ENCODE peak calls at places on chromosomes 3 and 15, in ten cellular contexts. One of them, this sample, is unnamed.

GRCh38 chr3:96619475-96619874 is 194.9 kb upstream of the EPHA6 start:
- DNase-seq in skeletal muscle cell: no peak
- DNase-seq in psoas muscle: peak
- DNase-seq in left ventricle myocardium inferior: no peak
- DNase-seq in tibial artery: no peak
- DNase-seq in A549: no peak
- DNase-seq in stomach: no peak
- DNase-seq in iPS DF 6.9: no peak
- DNase-seq in neural progenitor cell: no peak
- DNase-seq in cardiac muscle cell: no peak
- DNase-seq in this sample: no peak

GRCh38 chr15:68382286-68383007 is 49.5 kb downstream of the ITGA11 start:
- DNase-seq in skeletal muscle cell: no peak
- DNase-seq in psoas muscle: no peak
- DNase-seq in left ventricle myocardium inferior: no peak
- DNase-seq in tibial artery: peak
- DNase-seq in A549: peak
- DNase-seq in stomach: peak
- DNase-seq in iPS DF 6.9: no peak
- DNase-seq in neural progenitor cell: no peak
- DNase-seq in cardiac muscle cell: no peak
- DNase-seq in this sample: no peak

GRCh38 chr3:102053375-102053989 is 204.2 kb downstream of the NFKBIZ start:
- DNase-seq in skeletal muscle cell: peak
- DNase-seq in psoas muscle: no peak
- DNase-seq in left ventricle myocardium inferior: no peak
- DNase-seq in tibial artery: no peak
- DNase-seq in A549: peak
- DNase-seq in stomach: no peak
- DNase-seq in iPS DF 6.9: no peak
- DNase-seq in neural progenitor cell: no peak
- DNase-seq in cardiac muscle cell: peak
- DNase-seq in this sample: no peak

GRCh38 chr3:45110185-45110833 is 35.9 kb downstream of the CDCP1 start:
- DNase-seq in skeletal muscle cell: no peak
- DNase-seq in psoas muscle: no peak
- DNase-seq in left ventricle myocardium inferior: no peak
- DNase-seq in tibial artery: no peak
- DNase-seq in A549: no peak
- DNase-seq in stomach: no peak
- DNase-seq in iPS DF 6.9: no peak
- DNase-seq in neural progenitor cell: no peak
- DNase-seq in cardiac muscle cell: no peak
- DNase-seq in this sample: no peak

GRCh38 chr3:66047321-66048050 is 8.8 kb upstream of the MAGI1 start:
- DNase-seq in skeletal muscle cell: peak
- DNase-seq in psoas muscle: no peak
- DNase-seq in left ventricle myocardium inferior: no peak
- DNase-seq in tibial artery: peak
- DNase-seq in A549: no peak
- DNase-seq in stomach: no peak
- DNase-seq in iPS DF 6.9: no peak
- DNase-seq in neural progenitor cell: no peak
- DNase-seq in cardiac muscle cell: peak
- DNase-seq in this sample: no peak

GRCh38 chr3:63076357-63076756 is 201.1 kb upstream of the CADPS start:
- DNase-seq in skeletal muscle cell: no peak
- DNase-seq in psoas muscle: no peak
- DNase-seq in left ventricle myocardium inferior: no peak
- DNase-seq in tibial artery: no peak
- DNase-seq in A549: no peak
- DNase-seq in stomach: no peak
- DNase-seq in iPS DF 6.9: no peak
- DNase-seq in neural progenitor cell: no peak
- DNase-seq in cardiac muscle cell: no peak
- DNase-seq in this sample: no peak

GRCh38 chr3:11671648-11672100 is 28.0 kb upstream of the VGLL4 start:
- DNase-seq in skeletal muscle cell: no peak
- DNase-seq in psoas muscle: no peak
- DNase-seq in left ventricle myocardium inferior: peak
- DNase-seq in tibial artery: peak
- DNase-seq in A549: peak
- DNase-seq in stomach: no peak
- DNase-seq in iPS DF 6.9: no peak
- DNase-seq in neural progenitor cell: no peak
- DNase-seq in cardiac muscle cell: peak
- DNase-seq in this sample: no peak

GRCh38 chr3:79002465-79003372 is 765.1 kb downstream of the ROBO1 start:
- DNase-seq in skeletal muscle cell: no peak
- DNase-seq in psoas muscle: no peak
- DNase-seq in left ventricle myocardium inferior: no peak
- DNase-seq in tibial artery: no peak
- DNase-seq in A549: no peak
- DNase-seq in stomach: no peak
- DNase-seq in iPS DF 6.9: no peak
- DNase-seq in neural progenitor cell: no peak
- DNase-seq in cardiac muscle cell: peak
- DNase-seq in this sample: no peak

GRCh38 chr15:75729304-75730069 is 16.8 kb upstream of the CSPG4 start:
- DNase-seq in skeletal muscle cell: no peak
- DNase-seq in psoas muscle: no peak
- DNase-seq in left ventricle myocardium inferior: no peak
- DNase-seq in tibial artery: peak
- DNase-seq in A549: no peak
- DNase-seq in stomach: no peak
- DNase-seq in iPS DF 6.9: no peak
- DNase-seq in neural progenitor cell: no peak
- DNase-seq in cardiac muscle cell: no peak
- DNase-seq in this sample: no peak

GRCh38 chr15:58595516-58596238 is 153.8 kb downstream of the ADAM10 start:
- DNase-seq in skeletal muscle cell: no peak
- DNase-seq in psoas muscle: no peak
- DNase-seq in left ventricle myocardium inferior: no peak
- DNase-seq in tibial artery: no peak
- DNase-seq in A549: no peak
- DNase-seq in stomach: no peak
- DNase-seq in iPS DF 6.9: no peak
- DNase-seq in neural progenitor cell: no peak
- DNase-seq in cardiac muscle cell: no peak
- DNase-seq in this sample: no peak

GRCh38 chr3:111872948-111873347 is 13.9 kb downstream of the PHLDB2 start:
- DNase-seq in skeletal muscle cell: no peak
- DNase-seq in psoas muscle: no peak
- DNase-seq in left ventricle myocardium inferior: no peak
- DNase-seq in tibial artery: no peak
- DNase-seq in A549: no peak
- DNase-seq in stomach: no peak
- DNase-seq in iPS DF 6.9: no peak
- DNase-seq in neural progenitor cell: no peak
- DNase-seq in cardiac muscle cell: no peak
- DNase-seq in this sample: no peak

GRCh38 chr3:128445357-128445756 is 21.3 kb downstream of the DNAJB8 start:
- DNase-seq in skeletal muscle cell: no peak
- DNase-seq in psoas muscle: no peak
- DNase-seq in left ventricle myocardium inferior: no peak
- DNase-seq in tibial artery: no peak
- DNase-seq in A549: no peak
- DNase-seq in stomach: no peak
- DNase-seq in iPS DF 6.9: no peak
- DNase-seq in neural progenitor cell: no peak
- DNase-seq in cardiac muscle cell: no peak
- DNase-seq in this sample: no peak

GRCh38 chr3:66638717-66639116 is 137.9 kb upstream of the LRIG1 start:
- DNase-seq in skeletal muscle cell: no peak
- DNase-seq in psoas muscle: no peak
- DNase-seq in left ventricle myocardium inferior: no peak
- DNase-seq in tibial artery: no peak
- DNase-seq in A549: no peak
- DNase-seq in stomach: no peak
- DNase-seq in iPS DF 6.9: peak
- DNase-seq in neural progenitor cell: peak
- DNase-seq in cardiac muscle cell: no peak
- DNase-seq in this sample: no peak

GRCh38 chr15:89611317-89611716 is 36.0 kb downstream of the TICRR start:
- DNase-seq in skeletal muscle cell: no peak
- DNase-seq in psoas muscle: no peak
- DNase-seq in left ventricle myocardium inferior: no peak
- DNase-seq in tibial artery: no peak
- DNase-seq in A549: no peak
- DNase-seq in stomach: no peak
- DNase-seq in iPS DF 6.9: no peak
- DNase-seq in neural progenitor cell: no peak
- DNase-seq in cardiac muscle cell: no peak
- DNase-seq in this sample: no peak

GRCh38 chr15:89615135-89615534 is 39.9 kb downstream of the TICRR start:
- DNase-seq in skeletal muscle cell: no peak
- DNase-seq in psoas muscle: no peak
- DNase-seq in left ventricle myocardium inferior: no peak
- DNase-seq in tibial artery: no peak
- DNase-seq in A549: no peak
- DNase-seq in stomach: no peak
- DNase-seq in iPS DF 6.9: no peak
- DNase-seq in neural progenitor cell: no peak
- DNase-seq in cardiac muscle cell: no peak
- DNase-seq in this sample: no peak

GRCh38 chr15:89616228-89616627 is 39.0 kb downstream of the KIF7 start:
- DNase-seq in skeletal muscle cell: no peak
- DNase-seq in psoas muscle: no peak
- DNase-seq in left ventricle myocardium inferior: no peak
- DNase-seq in tibial artery: no peak
- DNase-seq in A549: no peak
- DNase-seq in stomach: no peak
- DNase-seq in iPS DF 6.9: no peak
- DNase-seq in neural progenitor cell: no peak
- DNase-seq in cardiac muscle cell: no peak
- DNase-seq in this sample: no peak

DNA sequence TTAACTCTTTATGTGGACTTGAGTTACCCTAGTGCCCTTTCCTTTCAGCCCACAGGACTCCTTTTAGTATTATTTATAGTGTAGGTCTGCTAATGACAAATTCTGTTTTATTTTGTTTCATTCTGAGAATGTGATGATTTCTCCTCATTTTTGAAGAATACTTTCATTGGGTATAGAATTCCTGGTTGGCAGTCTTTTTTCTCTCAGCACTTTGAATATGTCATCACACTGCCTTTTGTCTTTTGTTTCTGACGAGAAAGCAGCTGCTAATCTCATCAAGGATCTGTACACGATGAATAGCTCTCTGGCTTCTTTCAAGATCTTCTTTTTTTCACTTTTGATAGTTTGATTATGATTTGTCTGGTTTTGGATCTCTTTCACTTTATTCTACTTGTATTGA is 37.8 kb downstream of the TICRR start:
- DNase-seq in skeletal muscle cell: no peak
- DNase-seq in psoas muscle: no peak
- DNase-seq in left ventricle myocardium inferior: no peak
- DNase-seq in tibial artery: no peak
- DNase-seq in A549: no peak
- DNase-seq in stomach: no peak
- DNase-seq in iPS DF 6.9: no peak
- DNase-seq in neural progenitor cell: no peak
- DNase-seq in cardiac muscle cell: no peak
- DNase-seq in this sample: no peak
- H3K4me3 ChIP-seq in skeletal muscle cell: no peak
- H3K4me3 ChIP-seq in psoas muscle: no peak
- H3K4me3 ChIP-seq in left ventricle myocardium inferior: no peak
- H3K4me3 ChIP-seq in tibial artery: no peak
- H3K4me3 ChIP-seq in A549: no peak
- H3K4me3 ChIP-seq in stomach: no peak
- H3K4me3 ChIP-seq in iPS DF 6.9: no peak
- H3K4me3 ChIP-seq in neural progenitor cell: no peak
- H3K4me3 ChIP-seq in cardiac muscle cell: no peak
- H3K4me3 ChIP-seq in this sample: no peak

GRCh38 chr3:20326537-20326936 is 140.5 kb upstream of the SGO1 start:
- DNase-seq in skeletal muscle cell: no peak
- DNase-seq in psoas muscle: no peak
- DNase-seq in left ventricle myocardium inferior: no peak
- DNase-seq in tibial artery: no peak
- DNase-seq in A549: no peak
- DNase-seq in stomach: no peak
- DNase-seq in iPS DF 6.9: no peak
- DNase-seq in neural progenitor cell: no peak
- DNase-seq in cardiac muscle cell: no peak
- DNase-seq in this sample: no peak
- H3K4me3 ChIP-seq in skeletal muscle cell: no peak
- H3K4me3 ChIP-seq in psoas muscle: no peak
- H3K4me3 ChIP-seq in left ventricle myocardium inferior: no peak
- H3K4me3 ChIP-seq in tibial artery: no peak
- H3K4me3 ChIP-seq in A549: no peak
- H3K4me3 ChIP-seq in stomach: no peak
- H3K4me3 ChIP-seq in iPS DF 6.9: no peak
- H3K4me3 ChIP-seq in neural progenitor cell: no peak
- H3K4me3 ChIP-seq in cardiac muscle cell: no peak
- H3K4me3 ChIP-seq in this sample: no peak

DNA sequence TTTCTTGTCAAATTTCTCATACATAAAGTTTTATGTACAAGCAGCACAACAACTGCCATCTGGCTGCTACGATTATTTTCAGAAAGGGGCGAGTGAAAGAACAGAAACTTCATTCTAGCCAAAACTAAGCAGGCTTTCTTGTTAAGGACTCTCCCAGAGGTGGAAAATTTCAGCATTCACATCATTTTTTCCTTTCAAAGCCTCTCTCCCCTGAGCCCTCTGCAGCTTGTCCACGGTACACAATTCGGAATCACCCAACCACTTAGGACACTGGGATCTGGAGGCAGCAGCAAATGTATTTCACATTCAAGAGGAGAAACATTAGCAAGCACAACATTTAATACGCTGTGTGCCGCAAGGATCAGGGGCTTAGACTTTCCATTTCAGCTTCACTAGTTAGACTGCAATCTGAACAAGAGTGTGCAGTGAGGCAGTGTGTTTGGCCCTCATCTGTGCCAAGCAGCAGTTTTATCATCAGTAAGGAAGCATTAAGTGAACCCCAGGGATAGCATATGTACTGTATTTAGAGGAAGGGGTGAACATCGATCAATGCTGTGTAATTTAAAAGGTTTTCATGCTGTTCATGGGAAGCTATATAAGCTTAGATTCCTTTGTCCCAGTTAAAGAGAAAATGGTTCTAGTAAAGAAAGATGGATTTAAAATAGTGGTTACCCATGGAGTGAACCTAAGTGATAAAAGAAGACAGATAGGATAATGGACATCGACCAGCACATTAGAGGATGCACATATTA is 504.9 kb downstream of the TBL1XR1 start:
- DNase-seq in skeletal muscle cell: no peak
- DNase-seq in psoas muscle: no peak
- DNase-seq in left ventricle myocardium inferior: no peak
- DNase-seq in tibial artery: no peak
- DNase-seq in A549: no peak
- DNase-seq in stomach: no peak
- DNase-seq in iPS DF 6.9: no peak
- DNase-seq in neural progenitor cell: no peak
- DNase-seq in cardiac muscle cell: no peak
- DNase-seq in this sample: no peak
- H3K4me3 ChIP-seq in skeletal muscle cell: no peak
- H3K4me3 ChIP-seq in psoas muscle: no peak
- H3K4me3 ChIP-seq in left ventricle myocardium inferior: no peak
- H3K4me3 ChIP-seq in tibial artery: no peak
- H3K4me3 ChIP-seq in A549: no peak
- H3K4me3 ChIP-seq in stomach: no peak
- H3K4me3 ChIP-seq in iPS DF 6.9: no peak
- H3K4me3 ChIP-seq in neural progenitor cell: no peak
- H3K4me3 ChIP-seq in cardiac muscle cell: no peak
- H3K4me3 ChIP-seq in this sample: no peak

GRCh38 chr3:183434503-183434902 is 6.1 kb upstream of the MCF2L2 start:
- DNase-seq in skeletal muscle cell: no peak
- DNase-seq in psoas muscle: no peak
- DNase-seq in left ventricle myocardium inferior: no peak
- DNase-seq in tibial artery: no peak
- DNase-seq in A549: no peak
- DNase-seq in stomach: no peak
- DNase-seq in iPS DF 6.9: no peak
- DNase-seq in neural progenitor cell: no peak
- DNase-seq in cardiac muscle cell: no peak
- DNase-seq in this sample: no peak
- H3K4me3 ChIP-seq in skeletal muscle cell: no peak
- H3K4me3 ChIP-seq in psoas muscle: no peak
- H3K4me3 ChIP-seq in left ventricle myocardium inferior: no peak
- H3K4me3 ChIP-seq in tibial artery: no peak
- H3K4me3 ChIP-seq in A549: no peak
- H3K4me3 ChIP-seq in stomach: no peak
- H3K4me3 ChIP-seq in iPS DF 6.9: no peak
- H3K4me3 ChIP-seq in neural progenitor cell: peak
- H3K4me3 ChIP-seq in cardiac muscle cell: no peak
- H3K4me3 ChIP-seq in this sample: no peak

This sample was measured in esophagus squamous epithelium.